ENCODE peak calls at places on chromosomes 2 and 18, in ten cellular contexts. G, Z, W, M, I, V, E, A, U and N are unnamed samples.

GRCh38 chr18:32308493-32309120 is 118.8 kb downstream of the MEP1B start:
- DNase-seq in W (no peak), G (no peak), M (no peak), U (no peak), A (peak), I (no peak), Z (no peak), E (peak), V (no peak), N (no peak)

GRCh38 chr2:61011649-61012048 is 5.9 kb upstream of the PEX13 start:
- DNase-seq in G (no peak), U (no peak), M (no peak), W (no peak), I (no peak), E (peak), V (no peak), A (peak), Z (no peak), N (no peak)

GRCh38 chr2:74835831-74836674 is 2.1 kb downstream of the HK2 start:
- DNase-seq in W (no peak), I (no peak), A (peak), M (no peak), Z (peak), U (no peak), G (no peak), V (no peak), E (peak), N (peak)

GRCh38 chr2:141015339-141016047 is 1115.3 kb downstream of the LRP1B start:
- DNase-seq in V (no peak), A (no peak), W (no peak), U (no peak), I (no peak), G (no peak), M (no peak), E (no peak), Z (no peak), N (no peak)

GRCh38 chr2:176812376-176812775 is 400.2 kb upstream of the HNRNPA3 start:
- DNase-seq in W (no peak), E (no peak), I (no peak), A (no peak), Z (no peak), G (no peak), V (no peak), U (no peak), M (no peak), N (no peak)

GRCh38 chr2:229201522-229201921 is 69.6 kb downstream of the PID1 start:
- DNase-seq in G (no peak), M (no peak), Z (no peak), U (no peak), A (peak), V (no peak), W (no peak), I (no peak), E (no peak), N (no peak)

GRCh38 chr2:18209934-18210639 is 331.6 kb downstream of the KCNS3 start:
- DNase-seq in U (no peak), Z (peak), I (no peak), V (no peak), M (no peak), E (peak), A (peak), W (no peak), G (no peak), N (no peak)

GRCh38 chr2:64179582-64180321 is 35.5 kb upstream of the PELI1 start:
- DNase-seq in U (no peak), E (no peak), Z (peak), G (no peak), A (peak), W (no peak), V (no peak), M (no peak), I (peak), N (no peak)

GRCh38 chr18:62751341-62751821 is 36.0 kb downstream of the PHLPP1 start:
- DNase-seq in E (peak), Z (no peak), W (no peak), I (no peak), A (peak), M (no peak), U (peak), G (no peak), V (no peak), N (no peak)

GRCh38 chr2:24409700-24410556 is 49.6 kb upstream of the ITSN2 start:
- DNase-seq in G (no peak), A (peak), V (peak), E (peak), W (peak), I (peak), Z (peak), M (no peak), U (peak), N (no peak)

GRCh38 chr2:59484673-59485072 is 1068.8 kb downstream of the BCL11A start:
- DNase-seq in V (no peak), M (no peak), Z (no peak), I (no peak), E (no peak), G (no peak), W (no peak), U (no peak), A (no peak), N (no peak)

GRCh38 chr2:189142893-189143759 is 36.4 kb downstream of the COL5A2 start:
- DNase-seq in A (peak), E (peak), M (no peak), U (peak), G (peak), I (peak), Z (peak), V (peak), W (peak), N (peak)

GRCh38 chr2:8030694-8031303 is 651.1 kb upstream of the ID2 start:
- DNase-seq in I (no peak), Z (no peak), A (peak), M (no peak), W (no peak), E (no peak), U (no peak), V (no peak), G (no peak), N (no peak)

GRCh38 chr18:29301048-29301447 is 1124.1 kb upstream of the CDH2 start:
- DNase-seq in G (no peak), W (no peak), A (no peak), U (no peak), Z (no peak), V (no peak), E (no peak), M (no peak), I (no peak), N (no peak)

GRCh38 chr18:39840406-39840805 is 2114.6 kb upstream of the PIK3C3 start:
- DNase-seq in I (no peak), E (no peak), M (no peak), G (no peak), V (no peak), W (no peak), Z (no peak), A (peak), U (no peak), N (no peak)